ENCODE peak calls at places on chromosomes 4 and X, in eight cellular contexts. Z, A, E, S, U, I, R and F are unnamed samples.

GRCh38 chr4:24742773-24743676 is 52.3 kb upstream of the SOD3 start:
- DNase-seq in Z (no peak), A (no peak), E (no peak), S (no peak), U (peak), I (no peak), R (no peak), F (peak)

GRCh38 chrX:123869488-123869887 is 9.6 kb downstream of the XIAP start:
- DNase-seq in Z (no peak), A (no peak), E (no peak), S (peak), U (peak), I (no peak), R (peak), F (no peak)

GRCh38 chrX:1592128-1592862 is 891 bp downstream of the AKAP17A start:
- DNase-seq in Z (peak), A (peak), E (peak), S (peak), U (peak), I (peak), R (peak), F (peak)

GRCh38 chr4:182126567-182126966 is 116.6 kb upstream of the TENM3 start:
- DNase-seq in Z (no peak), A (no peak), E (no peak), S (no peak), U (peak), I (no peak), R (no peak), F (no peak)

GRCh38 chr4:108060164-108060563 is 70.5 kb downstream of the HADH start:
- DNase-seq in Z (no peak), A (no peak), E (no peak), S (peak), U (peak), I (no peak), R (peak), F (no peak)

GRCh38 chrX:118115948-118116307 is 682 bp downstream of the KLHL13 start:
- DNase-seq in Z (no peak), A (no peak), E (no peak), S (no peak), U (no peak), I (no peak), R (no peak), F (no peak)

GRCh38 chr4:173529505-173530325 is at the start of gene HAND2:
- DNase-seq in Z (peak), A (peak), E (no peak), S (peak), U (no peak), I (no peak), R (no peak), F (peak)

GRCh38 chrX:143437439-143437838 is 79.8 kb downstream of the SPANXN3 start:
- DNase-seq in Z (no peak), A (no peak), E (no peak), S (peak), U (no peak), I (peak), R (no peak), F (no peak)

GRCh38 chr4:110644008-110644407 is 21.1 kb upstream of the PITX2 start:
- DNase-seq in Z (no peak), A (no peak), E (no peak), S (no peak), U (no peak), I (no peak), R (no peak), F (no peak)

GRCh38 chr4:84568496-84568895 is 14.4 kb upstream of the CDS1 start:
- DNase-seq in Z (no peak), A (no peak), E (no peak), S (no peak), U (no peak), I (no peak), R (peak), F (no peak)

GRCh38 chr4:25535278-25535677 is 120.4 kb upstream of the SLC34A2 start:
- DNase-seq in Z (no peak), A (no peak), E (no peak), S (peak), U (no peak), I (no peak), R (no peak), F (no peak)

DNA sequence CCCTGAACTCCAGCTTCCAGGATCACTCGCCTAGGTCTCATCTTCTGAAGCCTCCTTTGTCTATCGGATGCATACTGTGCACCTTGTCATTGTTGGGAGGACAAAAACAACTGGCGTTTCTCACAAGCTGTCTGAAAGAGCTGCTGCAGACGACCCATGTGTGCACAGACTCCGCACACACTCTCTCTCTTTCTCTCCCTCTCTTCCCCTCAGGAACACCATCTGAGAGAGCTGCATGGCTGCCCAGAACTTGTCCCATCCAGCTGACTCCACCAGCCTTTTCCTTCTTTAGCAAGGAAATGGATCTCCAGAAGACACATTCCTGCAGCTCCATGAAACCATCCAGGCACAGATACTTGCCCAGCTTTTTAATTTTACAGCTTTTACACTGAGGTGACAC is 82.9 kb downstream of the MAML3 start:
- DNase-seq in Z (no peak), A (no peak), E (no peak), S (no peak), U (no peak), I (no peak), R (no peak), F (no peak)
- TF ChIP-seq CTCF in Z (no peak), A (no peak), E (no peak), S (no peak), U (no peak), I (no peak), R (no peak), F (no peak)

DNA sequence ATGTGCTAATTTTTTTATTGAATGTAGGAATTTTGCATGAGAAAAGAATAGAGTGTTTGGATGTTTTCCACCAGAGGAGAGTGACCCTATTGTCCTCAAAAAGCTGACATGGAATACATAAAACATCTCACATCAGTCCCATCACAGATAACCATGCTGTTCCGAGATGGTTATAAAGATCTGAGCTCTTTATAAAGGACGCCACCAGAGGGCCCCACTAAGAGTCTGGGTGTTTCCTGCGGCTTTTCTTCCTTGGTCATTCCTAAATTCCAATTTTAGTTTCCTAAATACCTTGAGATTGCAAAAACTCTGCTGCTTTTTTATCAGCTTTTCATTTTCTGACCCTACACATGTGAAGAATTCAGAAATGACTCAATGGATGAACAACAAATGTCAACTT is 504.5 kb upstream of the FRG1 start:
- DNase-seq in Z (no peak), A (no peak), E (no peak), S (no peak), U (no peak), I (no peak), R (no peak), F (no peak)
- TF ChIP-seq CTCF in Z (no peak), A (no peak), E (peak), S (no peak), U (peak), I (peak), R (no peak), F (no peak)

GRCh38 chr4:20075479-20075878 is 176.2 kb upstream of the SLIT2 start:
- DNase-seq in Z (no peak), A (no peak), E (no peak), S (peak), U (no peak), I (no peak), R (peak), F (no peak)
- TF ChIP-seq CTCF in Z (no peak), A (no peak), E (no peak), S (peak), U (peak), I (no peak), R (peak), F (peak)

GRCh38 chrX:150087612-150088011 is 149.3 kb upstream of the EOLA2 start:
- DNase-seq in Z (no peak), A (no peak), E (no peak), S (no peak), U (no peak), I (no peak), R (no peak), F (no peak)
- TF ChIP-seq CTCF in Z (no peak), A (no peak), E (no peak), S (no peak), U (peak), I (no peak), R (no peak), F (no peak)

GRCh38 chrX:48491809-48492208 is 15.8 kb downstream of the FTSJ1 start:
- DNase-seq in Z (no peak), A (no peak), E (no peak), S (no peak), U (no peak), I (no peak), R (no peak), F (no peak)

GRCh38 chrX:48496660-48497059 is 12.1 kb upstream of the PORCN start:
- DNase-seq in Z (no peak), A (no peak), E (no peak), S (no peak), U (no peak), I (no peak), R (peak), F (no peak)

GRCh38 chrX:48492293-48492910 is 16.4 kb upstream of the PORCN start:
- DNase-seq in Z (no peak), A (no peak), E (no peak), S (peak), U (no peak), I (no peak), R (peak), F (no peak)

GRCh38 chrX:48490661-48491060 is 14.7 kb downstream of the FTSJ1 start:
- DNase-seq in Z (no peak), A (no peak), E (no peak), S (no peak), U (peak), I (no peak), R (no peak), F (no peak)

GRCh38 chrX:48493890-48494364 is 14.9 kb upstream of the PORCN start:
- DNase-seq in Z (no peak), A (no peak), E (no peak), S (peak), U (no peak), I (peak), R (peak), F (no peak)
- TF ChIP-seq CTCF in Z (peak), A (no peak), E (no peak), S (peak), U (peak), I (peak), R (peak), F (peak)

DNA sequence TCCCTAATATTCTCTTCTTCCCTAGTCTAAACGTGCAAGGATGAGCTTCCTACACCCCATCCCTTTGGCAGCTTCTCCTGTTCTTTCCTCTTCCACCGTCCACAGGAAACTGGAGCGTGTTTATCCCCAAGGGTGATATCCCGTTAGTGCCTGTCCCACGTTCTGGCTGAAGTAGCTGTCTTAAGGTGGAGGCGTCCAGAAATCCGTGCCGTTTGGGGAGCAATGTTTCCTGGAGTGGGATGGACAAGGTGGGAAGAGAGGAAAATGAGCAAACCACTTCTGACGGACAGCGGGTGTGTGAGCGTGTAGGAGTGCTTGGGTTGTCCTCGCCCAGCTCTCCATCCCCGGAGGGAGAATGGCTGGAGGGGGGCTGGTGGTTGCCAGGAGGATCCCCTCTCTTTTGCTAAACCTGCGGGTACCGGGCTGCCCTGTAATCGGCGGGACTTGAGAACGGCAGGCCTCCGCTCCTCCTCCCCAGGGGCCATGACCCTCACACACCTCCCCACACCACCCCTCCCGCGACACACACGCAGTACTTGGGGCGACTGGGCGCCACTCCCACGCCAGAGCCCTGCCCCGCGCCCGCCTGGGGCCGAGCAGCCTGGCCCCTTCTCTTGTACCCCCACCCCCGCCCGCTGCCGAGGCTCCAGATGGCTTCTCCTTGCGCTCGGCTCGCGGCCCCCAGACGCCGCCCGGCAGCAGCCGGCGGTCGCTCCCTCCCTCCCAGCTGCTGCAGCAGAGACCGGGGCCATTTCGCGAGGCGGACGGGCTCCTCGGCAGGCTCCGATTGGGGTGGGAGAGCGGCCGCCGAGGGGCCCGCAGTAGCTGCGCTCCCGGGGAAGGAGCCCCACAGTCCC is 13.9 kb upstream of the PRDM8 start:
- DNase-seq in Z (no peak), A (peak), E (no peak), S (peak), U (no peak), I (no peak), R (no peak), F (no peak)
- TF ChIP-seq CTCF in Z (no peak), A (no peak), E (no peak), S (no peak), U (no peak), I (no peak), R (no peak), F (no peak)

GRCh38 chr4:150960079-150960478 is 55.0 kb downstream of the LRBA start:
- DNase-seq in Z (no peak), A (no peak), E (no peak), S (peak), U (peak), I (no peak), R (peak), F (no peak)
- TF ChIP-seq CTCF in Z (peak), A (no peak), E (no peak), S (peak), U (peak), I (peak), R (peak), F (peak)

DNA sequence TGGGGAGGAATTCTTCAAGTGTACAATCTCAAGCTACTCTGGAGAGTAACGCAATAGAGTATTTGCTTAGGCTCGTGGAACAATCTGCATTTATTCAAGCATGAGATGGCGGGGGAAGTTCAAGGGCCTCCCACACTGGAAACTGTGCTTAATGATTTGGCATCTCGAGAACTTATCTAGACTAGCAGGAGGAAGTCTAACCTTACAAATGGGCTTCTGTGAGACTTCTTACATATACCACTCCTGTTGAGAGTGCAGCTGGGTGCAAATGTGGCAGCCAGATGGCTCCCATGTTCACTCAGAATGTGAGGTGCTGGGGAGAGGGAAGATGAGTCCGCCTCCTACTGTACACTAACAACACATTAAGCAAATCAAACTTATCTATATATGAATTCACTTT is 29.3 kb upstream of the PTPN13 start:
- DNase-seq in Z (no peak), A (no peak), E (no peak), S (no peak), U (no peak), I (no peak), R (no peak), F (no peak)
- TF ChIP-seq CTCF in Z (no peak), A (no peak), E (no peak), S (no peak), U (no peak), I (no peak), R (no peak), F (no peak)

DNA sequence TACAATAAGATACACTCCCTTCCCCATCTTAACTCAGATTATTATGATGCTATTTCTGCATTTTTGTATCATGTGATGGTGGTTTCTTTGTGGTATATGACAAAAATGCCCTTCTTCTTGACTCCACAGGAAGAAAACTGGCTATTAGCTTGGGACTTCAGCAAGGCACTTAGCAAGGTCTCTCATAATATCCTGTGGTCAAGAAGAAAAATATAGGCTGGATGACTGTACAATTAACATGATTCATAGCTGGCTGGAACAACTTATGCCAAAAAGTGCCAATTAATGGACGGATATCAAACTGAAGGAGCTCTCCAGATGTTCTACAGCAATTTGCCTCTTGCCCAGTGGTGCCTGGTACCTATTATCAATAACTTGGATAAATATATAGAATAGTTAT is 2.3 kb upstream of the MID1IP1 start:
- DNase-seq in Z (no peak), A (no peak), E (no peak), S (peak), U (peak), I (no peak), R (peak), F (no peak)
- TF ChIP-seq CTCF in Z (no peak), A (no peak), E (no peak), S (no peak), U (no peak), I (no peak), R (no peak), F (no peak)

GRCh38 chr4:20904966-20905365 is 204.7 kb downstream of the PACRGL start:
- DNase-seq in Z (no peak), A (no peak), E (no peak), S (no peak), U (no peak), I (peak), R (no peak), F (no peak)
- TF ChIP-seq CTCF in Z (no peak), A (no peak), E (no peak), S (no peak), U (no peak), I (no peak), R (no peak), F (no peak)